ENCODE peak calls at places on chromosomes 16 and 17, in six cellular contexts. L, R, N, J, D and E are unnamed samples. For H3K4me1, the result is how much of the 10 kb centered on the place peaks cover.

GRCh38 chr16:57238682-57239081 is 6.4 kb upstream of the ARL2BP start:
- DNase-seq in R (no peak), J (no peak), L (no peak), N (no peak), D (no peak), E (no peak)

GRCh38 chr17:75078097-75079022 is 9.4 kb upstream of the SLC16A5 start:
- DNase-seq in L (no peak), J (no peak), R (no peak), D (no peak), N (no peak), E (no peak)

GRCh38 chr17:41682611-41683010 is 6.1 kb upstream of the EIF1 start:
- DNase-seq in L (no peak), D (no peak), N (no peak), J (no peak), R (no peak), E (no peak)

GRCh38 chr17:65294184-65294719 is 157.1 kb downstream of the RGS9 start:
- DNase-seq in N (peak), D (peak), R (peak), J (no peak), L (peak), E (peak)

GRCh38 chr17:4017377-4017776 is 53.1 kb upstream of the ATP2A3 start:
- DNase-seq in J (no peak), N (no peak), R (no peak), L (no peak), D (no peak), E (no peak)

GRCh38 chr17:8623591-8623990 is 6.9 kb downstream of the MYH10 start:
- DNase-seq in J (no peak), R (no peak), L (no peak), N (no peak), D (no peak), E (no peak)

GRCh38 chr17:6799738-6800137 is 23.7 kb downstream of the FBXO39 start:
- DNase-seq in R (no peak), L (no peak), J (no peak), D (no peak), N (no peak), E (no peak)

GRCh38 chr17:66347661-66348604 is 45.5 kb downstream of the PRKCA start:
- DNase-seq in J (no peak), N (no peak), R (no peak), L (no peak), D (no peak), E (no peak)

GRCh38 chr16:52786105-52786504 is 239.2 kb upstream of the TOX3 start:
- DNase-seq in N (no peak), J (no peak), D (no peak), L (no peak), R (no peak), E (no peak)

GRCh38 chr17:45307290-45308015 is 9.4 kb downstream of the MAP3K14 start:
- DNase-seq in L (peak), R (peak), N (no peak), J (no peak), D (peak), E (no peak)

GRCh38 chr17:34556384-34556783 is 23.0 kb upstream of the TMEM132E start:
- DNase-seq in J (no peak), R (no peak), D (no peak), L (peak), N (no peak), E (no peak)

GRCh38 chr17:80899402-80900268 is 92.0 kb upstream of the CHMP6 start:
- DNase-seq in J (no peak), L (peak), D (no peak), R (peak), N (peak), E (no peak)

GRCh38 chr17:79114455-79115301 is 40.1 kb downstream of the ENGASE start:
- DNase-seq in D (no peak), R (no peak), L (no peak), N (peak), J (no peak), E (peak)

GRCh38 chr17:54903375-54903774 is 2.7 kb downstream of the TOM1L1 start:
- DNase-seq in J (no peak), L (no peak), N (peak), R (no peak), D (no peak), E (peak)

GRCh38 chr16:75653926-75654325 is 6.4 kb downstream of the TERF2IP start:
- DNase-seq in J (no peak), N (no peak), L (no peak), R (no peak), D (no peak), E (no peak)

GRCh38 chr17:8954339-8954738 is 11.2 kb downstream of the PIK3R5 start:
- DNase-seq in D (peak), N (peak), J (no peak), L (peak), R (peak), E (peak)

GRCh38 chr17:75645889-75646625 is 12.8 kb downstream of the SMIM5 start:
- DNase-seq in D (no peak), R (no peak), L (peak), J (no peak), N (peak), E (peak)

GRCh38 chr16:58678716-58679115 is 5.9 kb downstream of the SLC38A7 start:
- DNase-seq in N (no peak), R (no peak), L (peak), J (no peak), D (no peak), E (no peak)

GRCh38 chr17:7408341-7408740 is 696 bp downstream of the NLGN2 start:
- DNase-seq in J (no peak), D (no peak), L (peak), R (no peak), N (no peak), E (peak)

GRCh38 chr17:79616801-79617200 is 6.0 kb upstream of the RBFOX3 start:
- DNase-seq in R (no peak), L (no peak), N (no peak), D (no peak), J (no peak), E (no peak)

GRCh38 chr16:590165-590874 is 454 bp downstream of the RAB40C start:
- DNase-seq in D (peak), L (no peak), N (peak), J (no peak), R (no peak), E (peak)

GRCh38 chr17:37744961-37745800 is at the start of gene HNF1B:
- DNase-seq in D (no peak), R (no peak), N (peak), L (peak), J (no peak), E (no peak)

GRCh38 chr17:56289321-56289720 is 136.0 kb downstream of the ANKFN1 start:
- DNase-seq in N (no peak), J (no peak), R (no peak), D (no peak), L (no peak), E (no peak)

GRCh38 chr17:10099051-10099571 is 99.3 kb downstream of the GAS7 start:
- DNase-seq in N (no peak), D (no peak), J (no peak), L (no peak), R (no peak), E (peak)

GRCh38 chr17:68184816-68185436 is 62.9 kb upstream of the AMZ2 start:
- DNase-seq in J (no peak), L (peak), N (no peak), R (peak), D (no peak), E (no peak)

GRCh38 chr17:74368341-74369152 is 1.2 kb downstream of the GPR142 start:
- DNase-seq in D (peak), J (no peak), L (peak), N (peak), R (peak), E (peak)

GRCh38 chr16:874366-875181 is 74.0 kb upstream of the GNG13 start:
- DNase-seq in L (no peak), R (no peak), N (no peak), D (no peak), J (no peak), E (peak)

GRCh38 chr16:67302076-67302475 is 22.7 kb downstream of the PLEKHG4 start:
- DNase-seq in N (no peak), R (no peak), D (no peak), L (no peak), J (no peak), E (no peak)
- H3K27ac ChIP-seq in N (no peak), R (no peak), D (peak), L (no peak), J (peak), E (no peak)

GRCh38 chr16:4382795-4383357 is 11.2 kb downstream of the VASN start:
- DNase-seq in D (no peak), L (no peak), J (no peak), R (no peak), N (no peak), E (peak)
- H3K4me1 ChIP-seq in D (half or more), L (under half), J (half or more), R (under half), N (under half), E (under half)

GRCh38 chr16:70304892-70305448 is 6.0 kb downstream of the DDX19B start:
- DNase-seq in L (no peak), J (no peak), R (no peak), D (no peak), N (no peak), E (no peak)

GRCh38 chr16:70302745-70303144 is 3.8 kb downstream of the DDX19B start:
- DNase-seq in D (no peak), L (no peak), R (no peak), N (no peak), J (no peak), E (no peak)

GRCh38 chr16:70301121-70301520 is 2.1 kb downstream of the DDX19B start:
- DNase-seq in D (no peak), R (no peak), J (no peak), L (no peak), N (no peak), E (no peak)

GRCh38 chr16:70306880-70307279 is 7.9 kb downstream of the DDX19B start:
- DNase-seq in R (no peak), D (no peak), N (no peak), L (no peak), J (no peak), E (no peak)
- H3K4me3 ChIP-seq in R (no peak), D (no peak), N (no peak), L (no peak), J (no peak), E (no peak)

GRCh38 chr17:72123496-72123963 is 2.7 kb downstream of the SOX9 start:
- DNase-seq in D (no peak), L (no peak), J (no peak), N (peak), R (no peak), E (no peak)
- H3K27ac ChIP-seq in D (no peak), L (no peak), J (no peak), N (peak), R (no peak), E (no peak)

GRCh38 chr16:88908307-88908706 is 41.8 kb upstream of the PABPN1L start:
- DNase-seq in R (no peak), L (no peak), N (no peak), D (no peak), J (no peak), E (no peak)

GRCh38 chr16:88906020-88906419 is 39.6 kb upstream of the PABPN1L start:
- DNase-seq in D (no peak), L (no peak), R (no peak), N (no peak), J (no peak), E (no peak)

GRCh38 chr16:88909431-88910210 is 43.2 kb upstream of the PABPN1L start:
- DNase-seq in J (no peak), R (no peak), N (no peak), D (no peak), L (no peak), E (peak)

GRCh38 chr16:88906535-88907105 is 40.2 kb upstream of the PABPN1L start:
- DNase-seq in N (no peak), R (no peak), J (no peak), L (no peak), D (no peak), E (no peak)

DNA sequence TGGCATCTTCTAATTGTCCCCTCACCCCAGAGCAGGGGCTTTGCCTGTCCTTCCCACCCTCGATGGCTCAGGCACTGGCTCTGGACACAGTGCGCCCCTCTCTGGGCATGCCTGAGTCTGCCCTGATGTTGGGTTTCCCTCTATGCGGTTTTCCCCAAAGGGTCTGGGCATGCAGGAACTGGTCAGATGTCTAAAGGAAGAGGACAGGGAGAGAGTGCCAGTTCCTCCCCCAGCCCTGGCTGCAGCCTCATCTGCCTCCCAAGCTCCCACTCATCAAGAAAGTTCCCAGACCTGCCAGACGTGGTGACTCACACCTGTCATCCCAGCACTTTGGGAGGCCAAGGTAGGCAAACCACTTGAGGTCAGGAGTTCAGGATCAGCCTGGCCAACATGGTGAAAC is 41.3 kb upstream of the PABPN1L start:
- DNase-seq in R (no peak), N (no peak), L (no peak), D (no peak), J (no peak), E (no peak)
- H3K4me1 ChIP-seq in R (under half), N (under half), L (under half), D (under half), J (under half), E (under half)

GRCh38 chr16:14298374-14299122 is 227.4 kb downstream of the MRTFB start:
- DNase-seq in L (no peak), N (no peak), J (no peak), D (no peak), R (no peak), E (peak)
- H3K4me3 ChIP-seq in L (no peak), N (no peak), J (no peak), D (no peak), R (no peak), E (no peak)

DNA sequence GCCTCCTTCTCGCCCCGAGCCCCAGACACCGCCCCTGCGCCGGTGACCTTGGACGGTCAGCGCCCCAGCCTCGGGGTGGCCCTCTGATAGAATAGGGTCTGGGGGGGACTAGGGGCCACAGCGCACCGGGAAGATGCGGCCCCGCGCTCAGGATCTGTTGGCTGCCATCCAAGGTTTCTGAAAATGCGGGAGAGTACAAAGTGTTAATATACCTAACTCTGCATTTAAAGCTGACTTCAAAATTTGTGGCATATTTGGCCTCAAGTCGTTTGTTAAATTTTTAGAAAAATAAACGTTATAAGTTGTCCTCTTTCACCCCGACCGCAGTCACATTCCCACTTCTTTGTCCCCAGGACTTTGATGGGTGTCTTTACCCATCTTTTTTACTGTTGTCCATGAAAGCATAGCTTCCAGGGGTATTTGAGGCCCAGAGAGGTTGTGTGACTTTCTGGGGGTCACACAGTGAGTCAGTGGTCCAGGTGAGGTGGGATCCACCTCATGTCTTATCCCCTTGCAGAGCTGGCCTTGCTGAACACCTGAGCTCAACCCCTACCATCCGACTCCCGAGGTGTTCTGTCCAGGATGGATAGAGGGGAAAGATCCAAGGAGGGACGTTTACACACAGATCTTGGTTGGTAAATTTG is 796 bp downstream of the NT5M start:
- DNase-seq in R (no peak), J (no peak), D (no peak), L (no peak), N (no peak), E (no peak)
- H3K27ac ChIP-seq in R (no peak), J (no peak), D (peak), L (peak), N (peak), E (no peak)

DNA sequence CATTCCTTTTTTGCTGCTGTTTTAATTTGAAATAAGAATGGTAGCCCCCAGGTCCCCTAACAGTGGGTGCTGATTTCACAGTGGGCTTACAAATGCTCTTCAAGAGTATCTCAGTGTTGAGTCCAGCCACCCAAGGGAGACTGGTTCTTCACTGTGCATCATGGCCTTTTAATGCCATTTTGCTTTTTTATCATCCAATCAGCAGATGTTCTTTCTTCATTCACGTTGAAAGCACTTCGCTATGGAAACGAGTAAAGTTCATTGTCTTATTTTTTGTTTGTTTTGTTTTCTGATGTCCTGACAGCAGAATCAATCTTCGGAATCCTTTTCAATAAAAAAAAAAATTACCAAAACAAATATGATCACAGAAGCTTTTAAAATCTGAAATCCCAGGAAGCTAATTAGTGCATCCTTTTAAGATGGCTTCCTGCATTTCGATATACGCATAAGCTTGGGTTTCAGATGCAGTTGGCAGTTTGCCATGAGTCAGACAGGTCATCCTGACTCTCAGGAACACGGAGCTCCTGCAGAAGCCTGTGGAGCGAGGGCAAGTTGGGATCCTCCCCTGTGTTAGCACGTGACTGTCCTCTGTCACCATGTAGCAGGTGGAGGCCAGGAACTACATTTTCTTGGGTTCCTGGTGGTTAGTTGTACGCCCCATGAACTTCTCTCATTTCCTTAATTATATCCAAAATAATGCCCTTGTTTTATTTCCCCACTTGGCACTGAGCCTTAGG is 428.9 kb downstream of the MAF start:
- DNase-seq in N (no peak), D (no peak), L (no peak), R (no peak), J (no peak), E (no peak)
- H3K4me1 ChIP-seq in N (under half), D (under half), L (under half), R (under half), J (under half), E (under half)

DNA sequence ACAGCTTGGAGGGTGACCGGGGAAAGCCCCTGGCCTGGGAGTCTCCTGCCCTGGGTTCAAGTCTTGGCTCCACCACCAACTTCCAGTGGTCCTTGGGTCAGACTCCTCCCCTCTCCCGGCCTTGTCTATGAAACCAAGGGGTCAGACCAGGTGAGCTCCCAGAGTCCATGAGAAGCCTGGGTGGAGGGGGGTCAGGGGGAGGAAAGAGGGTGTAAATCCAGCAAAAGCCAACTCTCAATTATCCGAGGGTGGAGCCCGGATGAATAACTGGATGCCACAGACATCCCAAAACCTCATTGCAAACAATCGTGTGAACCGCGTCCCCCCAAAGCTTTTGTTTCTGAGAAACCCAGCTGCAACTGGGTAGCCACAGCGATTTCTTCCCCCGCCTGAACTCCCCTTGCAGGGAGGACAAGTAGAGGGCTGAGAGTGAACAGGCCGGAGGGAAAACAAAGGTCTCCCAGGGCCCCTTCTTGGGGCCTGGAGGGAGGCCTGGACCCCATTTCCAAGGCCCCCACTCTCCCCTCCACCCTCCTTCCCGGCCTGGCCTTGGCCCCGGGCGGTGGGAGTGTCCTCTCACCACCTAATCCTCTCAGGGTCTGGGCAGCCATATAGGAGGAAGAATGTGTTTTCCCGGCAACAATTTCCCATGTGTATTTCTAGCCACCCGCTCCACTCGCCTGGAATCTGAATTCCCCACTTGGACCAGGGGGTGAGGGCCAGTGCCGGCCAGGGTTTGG is 2.5 kb downstream of the GLIS2 start:
- DNase-seq in N (no peak), L (no peak), J (no peak), D (no peak), R (no peak), E (peak)
- H3K4me3 ChIP-seq in N (peak), L (no peak), J (peak), D (no peak), R (no peak), E (no peak)